ENCODE peak calls at places on chromosomes 7 and 10, in five cellular contexts. N is AG09319; M is NCI-H1092; A is activated CD8-positive, alpha-beta T cell treated with anti-CD3 and anti-CD28 coated beads for 36 hours; F is uterus. I is an unnamed sample.

GRCh38 chr10:97138174-97138573 is 47.6 kb downstream of the SLIT1 start:
- DNase-seq in F (no peak), N (no peak), A (no peak), M (no peak), I (no peak)

GRCh38 chr10:110137142-110137545 is 70.3 kb upstream of the MXI1 start:
- DNase-seq in N (peak), A (no peak), F (no peak), M (peak), I (peak)

GRCh38 chr10:93219347-93219746 is 145.7 kb downstream of the CYP26A1 start:
- DNase-seq in M (no peak), N (no peak), F (no peak), A (no peak), I (no peak)

GRCh38 chr7:148609045-148609725 is 18.6 kb downstream of the C7orf33 start:
- DNase-seq in A (no peak), F (no peak), M (peak), N (no peak), I (no peak)

GRCh38 chr7:6529643-6530042 is 21.6 kb downstream of the GRID2IP start:
- DNase-seq in N (no peak), M (no peak), F (no peak), A (no peak), I (no peak)

GRCh38 chr10:110268442-110268841 is 36.3 kb downstream of the SMNDC1 start:
- DNase-seq in M (no peak), N (no peak), F (no peak), A (no peak), I (no peak)

GRCh38 chr7:139396323-139396951 is 36.7 kb downstream of the LUC7L2 start:
- DNase-seq in A (no peak), N (no peak), M (no peak), F (no peak), I (no peak)

GRCh38 chr10:101046332-101047238 is 15.2 kb upstream of the KAZALD1 start:
- DNase-seq in F (no peak), N (no peak), M (no peak), A (no peak), I (no peak)

GRCh38 chr10:22894714-22895113 is 33.1 kb upstream of the ARMC3 start:
- DNase-seq in A (no peak), F (no peak), M (no peak), N (no peak), I (no peak)

GRCh38 chr10:60951272-60951724 is 7.3 kb upstream of the RHOBTB1 start:
- DNase-seq in N (no peak), M (no peak), A (no peak), F (no peak), I (no peak)

GRCh38 chr7:149285581-149285975 is 23.6 kb downstream of the ZNF783 start:
- DNase-seq in M (no peak), A (no peak), F (no peak), N (no peak), I (no peak)

GRCh38 chr10:102068216-102068615 is 3.1 kb downstream of the HPS6 start:
- DNase-seq in N (no peak), F (peak), M (peak), A (no peak), I (peak)

GRCh38 chr10:62073429-62073828 is 171.9 kb downstream of the ARID5B start:
- DNase-seq in A (no peak), N (no peak), F (no peak), M (no peak), I (no peak)

GRCh38 chr10:323651-324293 is 188.5 kb downstream of the ZMYND11 start:
- DNase-seq in N (peak), A (peak), M (no peak), F (peak), I (peak)

GRCh38 chr10:3935141-3935540 is 150.1 kb upstream of the KLF6 start:
- DNase-seq in N (no peak), F (peak), M (no peak), A (peak), I (peak)

GRCh38 chr7:155430606-155431005 is 27.3 kb upstream of the EN2 start:
- DNase-seq in A (no peak), M (no peak), N (no peak), F (no peak), I (no peak)

GRCh38 chr7:127766831-127767489 is 115.0 kb downstream of the SND1 start:
- DNase-seq in N (no peak), F (no peak), A (no peak), M (no peak), I (no peak)

GRCh38 chr7:103865442-103865841 is 124.0 kb downstream of the RELN start:
- DNase-seq in M (no peak), A (no peak), N (no peak), F (no peak), I (no peak)

GRCh38 chr10:35347088-35347487 is 10.8 kb downstream of the CCNY start:
- DNase-seq in M (no peak), N (no peak), F (no peak), A (no peak), I (no peak)

I was measured in tibial nerve.